ENCODE peak calls at places on chromosomes 16 and 17, in ten cellular contexts. F, Y, D, K, H, M, T, A, U and C are unnamed samples.
A peak's percentile ranks its signal among the peaks of the same experiment; 100 is the strongest.

GRCh38 chr17:76956846-76957540 is 88.8 kb downstream of the MGAT5B start:
- DNase-seq in Y (no peak), H (no peak), A (no peak), U (no peak), F (no peak), K (no peak), D (no peak), M (no peak), T (no peak), C (peak; percentile 73)

GRCh38 chr16:22191966-22192260 is 14.2 kb upstream of the EEF2K start:
- DNase-seq in F (no peak), T (peak; percentile 29), Y (no peak), D (peak; percentile 49), H (no peak), K (no peak), U (no peak), M (no peak), A (no peak), C (no peak)

GRCh38 chr16:75244844-75245758 is 6.3 kb downstream of the BCAR1 start:
- DNase-seq in M (peak; percentile 83), Y (peak; percentile 80), F (peak; percentile 96), T (no peak), A (peak; percentile 92), D (peak; percentile 83), H (peak; percentile 69), U (peak; percentile 96), K (peak; percentile 99), C (no peak)

GRCh38 chr16:4618645-4619418 is 4.1 kb upstream of the UBALD1 start:
- DNase-seq in F (no peak), U (no peak), M (no peak), K (no peak), H (no peak), T (peak; percentile 75), A (no peak), D (no peak), Y (no peak), C (no peak)

GRCh38 chr17:10210151-10210574 is 11.8 kb upstream of the GAS7 start:
- DNase-seq in Y (peak; percentile 45), M (no peak), K (peak; percentile 20), D (no peak), T (no peak), A (no peak), H (no peak), U (no peak), F (peak; percentile 2), C (no peak)

GRCh38 chr17:31394544-31394943 is 3.1 kb downstream of the RAB11FIP4 start:
- DNase-seq in H (peak; percentile 59), Y (peak; percentile 36), F (peak; percentile 77), A (peak; percentile 71), U (peak; percentile 45), K (peak; percentile 62), T (no peak), D (peak; percentile 79), M (no peak), C (peak; percentile 61)

GRCh38 chr17:78544876-78545755 is 32.1 kb downstream of the DNAH17 start:
- DNase-seq in A (no peak), D (no peak), Y (no peak), H (no peak), F (no peak), T (no peak), K (no peak), M (no peak), U (no peak), C (no peak)

GRCh38 chr17:2929881-2930533 is 133.4 kb downstream of the OR1D5 start:
- DNase-seq in Y (no peak), K (peak; percentile 16), T (peak; percentile 86), A (no peak), F (peak; percentile 35), H (peak; percentile 70), M (peak; percentile 51), U (peak; percentile 49), D (no peak), C (no peak)

GRCh38 chr16:47905771-47906170 is 250.0 kb downstream of the ABCC12 start:
- DNase-seq in D (no peak), A (no peak), M (no peak), F (peak; percentile 16), K (peak; percentile 79), U (no peak), H (no peak), T (no peak), Y (no peak), C (no peak)
- H3K36me3 ChIP-seq in D (no peaks in the 10 kb centered on the region), A (no peaks in the 10 kb centered on the region), M (no peaks in the 10 kb centered on the region), F (no peaks in the 10 kb centered on the region), K (no peaks in the 10 kb centered on the region), U (no peaks in the 10 kb centered on the region), H (no peaks in the 10 kb centered on the region), T (no peaks in the 10 kb centered on the region), Y (no peaks in the 10 kb centered on the region), C (no peaks in the 10 kb centered on the region)

DNA sequence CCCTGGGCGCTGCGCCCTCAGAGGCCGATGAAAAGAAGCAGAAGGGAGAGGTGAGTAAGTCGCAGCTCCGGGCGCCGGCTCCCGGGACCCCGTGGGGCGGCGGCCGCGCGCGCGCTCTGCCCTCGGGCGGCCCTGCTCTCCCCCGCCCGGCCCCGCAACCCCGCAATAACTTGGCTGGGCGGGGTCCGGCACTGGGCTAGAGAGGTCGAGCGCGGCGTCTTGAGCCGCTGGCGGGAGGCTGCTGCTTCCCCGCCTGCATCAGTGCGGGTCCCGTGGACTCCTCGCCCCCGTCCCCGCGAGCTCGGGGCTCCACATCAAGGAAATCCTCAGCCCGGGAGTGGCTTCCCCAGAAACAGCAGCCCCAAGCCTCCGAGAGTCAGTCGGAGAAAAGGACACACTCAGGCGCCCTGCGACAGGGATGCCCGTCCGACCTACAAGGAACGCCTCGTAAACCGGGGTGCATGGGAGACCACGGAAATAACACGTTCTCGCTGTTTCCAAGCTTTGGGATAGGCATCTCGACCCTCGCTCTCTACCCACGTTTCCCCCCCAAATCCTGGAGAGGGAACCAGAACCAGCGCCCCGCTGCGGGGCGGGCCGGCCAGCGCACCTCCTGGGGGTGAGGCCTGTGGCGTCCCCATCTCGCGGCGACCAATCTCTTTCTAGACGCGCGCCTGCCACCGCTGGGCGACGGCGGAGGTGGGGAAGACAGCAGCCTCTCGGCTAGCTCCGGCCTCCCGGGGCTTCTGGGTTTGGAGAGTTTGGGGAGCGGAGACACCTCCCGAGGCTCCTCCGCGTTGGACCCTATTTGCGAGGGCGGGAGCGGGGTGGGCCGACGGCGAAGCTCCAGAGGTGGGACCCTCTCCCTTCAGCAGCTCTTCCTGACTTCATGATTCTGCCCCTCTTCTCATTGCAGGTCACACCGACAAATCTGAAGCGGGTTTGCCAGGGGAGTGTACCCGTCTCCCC is 809 bp upstream of the ABHD15 start:
- DNase-seq in U (peak; percentile 76), A (peak; percentile 78), H (peak; percentile 86), T (peak; percentile 82), K (peak; percentile 48), M (peak; percentile 84), F (peak; percentile 29), D (peak; percentile 58), Y (peak; percentile 61), C (peak; percentile 96)
- TF ChIP-seq CTCF in U (no peak), A (peak; percentile 37), H (peak; percentile 27), T (peak; percentile 44), K (peak; percentile 22), M (peak; percentile 52), F (peak; percentile 39), D (no peak), Y (peak; percentile 33), C (peak; percentile 78)

GRCh38 chr16:84657229-84657837 is 9.0 kb downstream of the KLHL36 start:
- DNase-seq in Y (no peak), T (no peak), A (no peak), H (no peak), K (no peak), F (no peak), U (no peak), M (no peak), D (no peak), C (no peak)

GRCh38 chr16:84660973-84661372 is 12.7 kb downstream of the KLHL36 start:
- DNase-seq in A (no peak), M (no peak), Y (no peak), D (no peak), H (no peak), T (no peak), F (no peak), U (no peak), K (peak; percentile 19), C (no peak)

GRCh38 chr16:84661418-84662060 is 13.2 kb downstream of the KLHL36 start:
- DNase-seq in A (no peak), M (no peak), Y (no peak), T (no peak), H (no peak), D (no peak), U (no peak), F (no peak), K (no peak), C (peak; percentile 71)

GRCh38 chr16:84658690-84659089 is 10.4 kb downstream of the KLHL36 start:
- DNase-seq in T (no peak), F (no peak), K (no peak), D (no peak), U (no peak), Y (no peak), H (no peak), A (no peak), M (no peak), C (no peak)

DNA sequence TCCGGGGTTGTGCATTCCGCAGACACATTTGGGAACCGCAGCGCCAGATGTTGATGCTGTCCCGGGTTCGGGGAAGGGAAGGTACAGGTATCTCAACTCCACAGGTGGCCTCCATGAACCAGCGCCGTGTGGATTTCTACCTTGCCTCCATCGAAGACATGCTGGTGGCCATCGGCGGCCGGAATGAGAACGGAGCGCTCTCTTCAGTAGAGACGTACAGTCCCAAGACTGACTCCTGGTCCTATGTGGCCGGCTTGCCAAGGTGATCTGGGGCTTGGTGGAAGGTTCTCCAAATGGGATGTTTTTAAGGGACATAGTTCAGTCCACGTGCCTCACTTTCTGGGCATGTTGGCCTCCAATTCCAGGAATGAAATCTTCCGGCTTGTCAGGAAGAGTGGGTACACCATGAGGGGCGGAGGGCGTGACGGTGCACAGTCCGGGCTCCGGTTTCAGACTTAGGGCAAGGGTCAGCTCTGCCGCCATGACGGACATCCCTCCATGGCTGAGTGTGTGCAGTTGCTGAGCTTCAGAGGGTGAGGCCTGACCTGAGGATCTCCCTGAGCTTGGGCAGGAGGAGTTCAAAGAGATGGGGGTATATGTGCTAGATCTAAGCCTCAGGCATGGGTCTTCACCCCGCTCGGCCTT is 11.5 kb downstream of the KLHL36 start:
- DNase-seq in D (no peak), K (no peak), A (no peak), U (no peak), T (no peak), F (no peak), M (no peak), H (no peak), Y (no peak), C (peak; percentile 70)
- H3K36me3 ChIP-seq in D (no peaks in the 10 kb centered on the region), K (peaks cover 40% of the 10 kb centered on the region), A (peaks cover 97% of the 10 kb centered on the region), U (peaks cover 4% of the 10 kb centered on the region), T (no peaks in the 10 kb centered on the region), F (peaks cover 53% of the 10 kb centered on the region), M (peaks cover 97% of the 10 kb centered on the region), H (peaks cover 11% of the 10 kb centered on the region), Y (no peaks in the 10 kb centered on the region), C (peaks cover 72% of the 10 kb centered on the region)

DNA sequence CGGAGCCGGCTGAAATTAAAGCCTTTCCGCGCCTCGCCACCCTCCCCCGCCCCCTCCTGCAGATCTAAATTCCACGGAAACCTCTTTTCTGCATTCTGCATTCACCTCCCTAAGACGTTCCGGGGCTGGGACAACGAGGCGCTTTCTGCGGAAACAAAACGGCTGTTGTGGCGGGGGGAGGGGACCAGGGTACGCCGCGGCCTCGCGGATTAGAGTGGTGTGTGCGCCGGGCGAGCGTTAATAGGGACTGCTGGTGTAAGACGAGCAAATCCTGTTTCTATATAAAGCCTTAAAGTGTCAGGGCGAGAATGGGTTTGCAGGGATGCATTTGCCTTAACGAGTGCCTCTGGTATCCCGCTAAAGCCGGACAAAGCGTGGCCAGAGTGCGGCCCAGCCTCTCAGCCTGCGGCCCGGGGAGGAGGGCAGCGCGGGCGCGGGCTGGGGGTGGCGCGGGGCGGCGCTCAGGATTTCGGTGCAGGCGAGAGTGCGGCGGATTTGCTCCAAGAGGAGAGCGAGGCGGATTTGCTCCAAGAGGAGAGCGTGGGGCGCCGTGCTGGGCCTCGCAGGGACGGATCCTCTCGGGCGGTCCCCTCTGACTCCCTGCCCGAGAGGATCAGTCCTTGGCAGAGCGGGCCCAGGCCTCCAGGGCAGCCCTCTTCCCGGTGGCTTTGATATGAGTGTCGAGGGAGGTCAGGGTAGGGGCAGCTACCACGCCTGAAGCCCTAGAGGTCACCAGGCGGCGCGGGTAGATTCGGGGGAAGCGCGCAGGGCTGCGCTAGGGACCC is 5.1 kb downstream of the BAHCC1 start:
- DNase-seq in K (peak; percentile 72), D (no peak), Y (no peak), U (peak; percentile 56), F (no peak), T (peak; percentile 86), H (no peak), M (peak; percentile 72), A (peak; percentile 71), C (no peak)
- TF ChIP-seq CTCF in K (no peak), D (no peak), Y (no peak), U (no peak), F (no peak), T (no peak), H (no peak), M (no peak), A (no peak), C (no peak)